ENCODE peak calls at places on chromosomes 1 and 21, in nine cellular contexts. P is astrocyte; F is WTC11; T is retinal pigment epithelial cell; C is Calu3; S is fibroblast of the aortic adventitia; W is coronary artery; M is CD8-positive, alpha-beta T cell; R is HFF-Myc. D is an unnamed sample.

GRCh38 chr1:3355894-3356826 is 98.3 kb upstream of the ARHGEF16 start:
- DNase-seq in P (no peak), F (no peak), T (no peak), C (no peak), S (no peak), W (no peak), M (no peak), R (no peak), D (no peak)

GRCh38 chr1:178639326-178639725 is 85.7 kb upstream of the RALGPS2 start:
- DNase-seq in P (no peak), F (no peak), T (no peak), C (no peak), S (peak), W (no peak), M (no peak), R (no peak), D (no peak)

GRCh38 chr1:70455291-70455690 is 44.2 kb downstream of the CTH start:
- DNase-seq in P (no peak), F (no peak), T (no peak), C (no peak), S (no peak), W (no peak), M (no peak), R (no peak), D (no peak)

GRCh38 chr1:184299796-184300195 is 87.0 kb upstream of the C1orf21 start:
- DNase-seq in P (no peak), F (no peak), T (no peak), C (no peak), S (no peak), W (no peak), M (no peak), R (no peak), D (no peak)

GRCh38 chr1:79588719-79589118 is 582.2 kb upstream of the ADGRL4 start:
- DNase-seq in P (no peak), F (no peak), T (no peak), C (no peak), S (no peak), W (no peak), M (no peak), R (no peak), D (no peak)

GRCh38 chr1:59410457-59410856 is 113.6 kb downstream of the FGGY start:
- DNase-seq in P (no peak), F (no peak), T (no peak), C (no peak), S (no peak), W (no peak), M (no peak), R (no peak), D (no peak)

GRCh38 chr1:9129391-9130041 is 614 bp upstream of the GPR157 start:
- DNase-seq in P (no peak), F (peak), T (no peak), C (peak), S (peak), W (peak), M (peak), R (no peak), D (peak)

GRCh38 chr21:35088235-35088865 is 39.2 kb upstream of the RUNX1 start:
- DNase-seq in P (peak), F (no peak), T (no peak), C (no peak), S (no peak), W (no peak), M (no peak), R (no peak), D (no peak)

GRCh38 chr1:187374130-187374529 is 545.4 kb downstream of the PLA2G4A start:
- DNase-seq in P (no peak), F (no peak), T (no peak), C (no peak), S (no peak), W (no peak), M (no peak), R (no peak), D (no peak)

GRCh38 chr1:162327144-162327790 is 49.4 kb downstream of the SPATA46 start:
- DNase-seq in P (no peak), F (no peak), T (no peak), C (no peak), S (no peak), W (no peak), M (no peak), R (no peak), D (no peak)

GRCh38 chr1:114509596-114510234 is 1.3 kb downstream of the TRIM33 start:
- DNase-seq in P (peak), F (no peak), T (no peak), C (no peak), S (no peak), W (no peak), M (no peak), R (no peak), D (no peak)

GRCh38 chr1:56416385-56416972 is 162.9 kb downstream of the PLPP3 start:
- DNase-seq in P (no peak), F (no peak), T (no peak), C (no peak), S (no peak), W (no peak), M (no peak), R (no peak), D (no peak)

GRCh38 chr1:119371800-119372199 is 3.2 kb downstream of the HAO2 start:
- DNase-seq in P (no peak), F (no peak), T (no peak), C (no peak), S (no peak), W (no peak), M (no peak), R (no peak), D (no peak)

GRCh38 chr1:88237026-88237425 is 447.0 kb upstream of the PKN2 start:
- DNase-seq in P (peak), F (no peak), T (no peak), C (no peak), S (no peak), W (no peak), M (no peak), R (peak), D (no peak)

GRCh38 chr1:154186177-154186576 is 5.7 kb downstream of the TPM3 start:
- DNase-seq in P (no peak), F (peak), T (no peak), C (peak), S (peak), W (no peak), M (peak), R (no peak), D (no peak)

GRCh38 chr1:236280438-236281285 is 1.1 kb downstream of the ERO1B start:
- DNase-seq in P (no peak), F (no peak), T (no peak), C (peak), S (no peak), W (no peak), M (peak), R (no peak), D (no peak)

GRCh38 chr1:17648457-17649145 is 106.5 kb upstream of the ACTL8 start:
- DNase-seq in P (peak), F (no peak), T (no peak), C (no peak), S (no peak), W (no peak), M (no peak), R (no peak), D (no peak)

GRCh38 chr1:39003787-39004186 is 12.7 kb downstream of the AKIRIN1 start:
- DNase-seq in P (peak), F (no peak), T (no peak), C (no peak), S (peak), W (no peak), M (no peak), R (no peak), D (no peak)

GRCh38 chr1:167500283-167500860 is 18.0 kb downstream of the CD247 start:
- DNase-seq in P (no peak), F (no peak), T (no peak), C (no peak), S (no peak), W (no peak), M (peak), R (no peak), D (no peak)

GRCh38 chr1:9887070-9887469 is 23.0 kb downstream of the CTNNBIP1 start:
- DNase-seq in P (no peak), F (no peak), T (no peak), C (no peak), S (no peak), W (no peak), M (no peak), R (no peak), D (no peak)

GRCh38 chr1:42179275-42179674 is 14.7 kb upstream of the GUCA2A start:
- DNase-seq in P (peak), F (no peak), T (peak), C (no peak), S (peak), W (no peak), M (no peak), R (no peak), D (no peak)

GRCh38 chr1:231861541-231862481 is 235.2 kb downstream of the DISC1 start:
- DNase-seq in P (peak), F (no peak), T (no peak), C (no peak), S (peak), W (no peak), M (no peak), R (no peak), D (no peak)

GRCh38 chr1:100767176-100767876 is 47.8 kb downstream of the VCAM1 start:
- DNase-seq in P (peak), F (no peak), T (no peak), C (no peak), S (no peak), W (no peak), M (no peak), R (no peak), D (no peak)

DNA sequence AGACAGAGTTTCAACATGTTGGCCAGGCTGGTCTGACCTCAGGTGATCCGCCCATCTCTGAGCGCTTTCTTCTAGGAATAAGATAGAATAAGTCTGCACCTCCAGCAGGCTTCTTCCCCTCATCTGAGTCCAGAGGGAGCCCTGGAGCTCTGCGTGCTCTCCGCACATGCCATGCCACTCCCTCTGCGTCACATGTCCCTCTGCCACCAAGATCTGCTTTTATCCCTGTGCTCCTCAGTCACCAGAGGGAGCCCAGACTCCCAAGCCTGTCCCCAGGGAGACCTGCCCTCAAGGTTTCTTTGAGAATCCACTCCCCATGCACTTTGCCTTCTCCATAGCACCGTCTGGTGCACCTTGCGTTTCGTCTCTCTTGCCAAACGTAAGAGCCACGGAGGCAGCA is 213.0 kb downstream of the CAMTA1 start:
- DNase-seq in P (no peak), F (peak), T (no peak), C (peak), S (no peak), W (no peak), M (no peak), R (no peak), D (no peak)
- TF ChIP-seq CTCF in P (no peak), F (no peak), T (no peak), C (peak), S (no peak), W (no peak), M (no peak), R (no peak), D (no peak)

GRCh38 chr1:37478451-37478871 is 4.1 kb downstream of the ZC3H12A start:
- DNase-seq in P (peak), F (no peak), T (no peak), C (peak), S (peak), W (no peak), M (peak), R (no peak), D (no peak)
- TF ChIP-seq CTCF in P (no peak), F (no peak), T (no peak), C (no peak), S (no peak), W (no peak), M (no peak), R (no peak), D (no peak)

DNA sequence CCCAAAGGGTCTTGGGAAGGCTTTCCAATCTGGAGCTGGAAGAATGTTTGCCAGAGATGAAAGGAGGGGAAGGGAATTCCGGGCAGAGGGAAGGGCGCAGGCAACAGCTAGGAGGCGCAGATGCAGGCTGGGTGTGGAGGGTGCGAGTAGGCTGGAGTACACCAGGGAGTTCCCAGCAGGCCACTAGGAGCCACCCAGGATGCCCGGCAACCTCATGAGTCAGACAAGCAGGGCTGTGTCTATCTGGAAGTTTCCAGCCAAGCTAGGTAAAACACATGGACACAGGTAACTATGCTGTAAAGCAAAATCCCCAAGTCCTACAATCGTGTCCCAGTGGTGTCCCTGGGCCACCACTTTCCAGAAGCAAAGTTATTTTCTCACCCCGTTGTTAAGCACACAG is 998 bp upstream of the NBL1 start:
- DNase-seq in P (no peak), F (no peak), T (no peak), C (peak), S (no peak), W (peak), M (no peak), R (no peak), D (no peak)
- TF ChIP-seq CTCF in P (no peak), F (no peak), T (no peak), C (no peak), S (peak), W (no peak), M (no peak), R (peak), D (no peak)

GRCh38 chr1:195799016-195799415 is 809.2 kb downstream of the KCNT2 start:
- DNase-seq in P (no peak), F (no peak), T (no peak), C (no peak), S (no peak), W (no peak), M (no peak), R (no peak), D (no peak)

GRCh38 chr1:195806060-195806459 is 802.2 kb downstream of the KCNT2 start:
- DNase-seq in P (no peak), F (no peak), T (no peak), C (no peak), S (no peak), W (no peak), M (no peak), R (no peak), D (no peak)

GRCh38 chr1:195804547-195804946 is 803.7 kb downstream of the KCNT2 start:
- DNase-seq in P (no peak), F (no peak), T (no peak), C (no peak), S (no peak), W (no peak), M (no peak), R (no peak), D (no peak)
- TF ChIP-seq CTCF in P (no peak), F (no peak), T (no peak), C (no peak), S (no peak), W (no peak), M (no peak), R (no peak), D (no peak)

GRCh38 chr21:33029512-33029921 is 3.8 kb downstream of the OLIG2 start:
- DNase-seq in P (no peak), F (peak), T (no peak), C (no peak), S (no peak), W (no peak), M (no peak), R (no peak), D (no peak)

GRCh38 chr21:33028759-33029511 is 3.2 kb downstream of the OLIG2 start:
- DNase-seq in P (no peak), F (no peak), T (no peak), C (no peak), S (peak), W (no peak), M (peak), R (no peak), D (no peak)

GRCh38 chr21:33026878-33027400 is 1.2 kb downstream of the OLIG2 start:
- DNase-seq in P (peak), F (no peak), T (no peak), C (no peak), S (peak), W (no peak), M (no peak), R (no peak), D (no peak)

GRCh38 chr21:33027401-33028185 is 1.9 kb downstream of the OLIG2 start:
- DNase-seq in P (no peak), F (peak), T (no peak), C (no peak), S (no peak), W (no peak), M (no peak), R (no peak), D (no peak)

DNA sequence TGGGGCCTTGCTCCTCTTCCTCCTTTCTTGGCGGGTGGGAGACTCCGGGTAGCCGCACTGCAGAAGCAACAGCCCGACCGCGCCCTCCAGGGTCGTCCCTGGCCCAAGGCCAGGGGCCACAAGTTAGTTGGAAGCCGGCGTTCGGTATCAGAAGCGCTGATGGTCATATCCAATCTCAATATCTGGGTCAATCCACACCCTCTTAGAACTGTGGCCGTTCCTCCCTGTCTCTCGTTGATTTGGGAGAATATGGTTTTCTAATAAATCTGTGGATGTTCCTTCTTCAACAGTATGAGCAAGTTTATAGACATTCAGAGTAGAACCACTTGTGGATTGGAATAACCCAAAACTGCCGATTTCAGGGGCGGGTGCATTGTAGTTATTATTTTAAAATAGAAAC is 2.5 kb downstream of the OLIG2 start:
- DNase-seq in P (no peak), F (no peak), T (no peak), C (no peak), S (no peak), W (no peak), M (no peak), R (no peak), D (no peak)
- TF ChIP-seq CTCF in P (no peak), F (no peak), T (no peak), C (no peak), S (no peak), W (no peak), M (no peak), R (no peak), D (no peak)

GRCh38 chr1:198102454-198102791 is 54.4 kb upstream of the NEK7 start:
- DNase-seq in P (peak), F (no peak), T (no peak), C (no peak), S (no peak), W (no peak), M (no peak), R (no peak), D (no peak)
- TF ChIP-seq CTCF in P (no peak), F (no peak), T (no peak), C (no peak), S (no peak), W (no peak), M (no peak), R (no peak), D (no peak)

D was measured in mesothelial cell of epicardium.